ENCODE peak calls at places on chromosomes 4 and X, in ten cellular contexts. One of them, this sample, is unnamed.

GRCh38 chr4:78936989-78937388 is 2.2 kb downstream of the PAQR3 start:
- DNase-seq in coronary artery: no peak
- DNase-seq in left ventricle myocardium superior: no peak
- DNase-seq in suprapubic skin: no peak
- DNase-seq in glomerular endothelial cell: no peak
- DNase-seq in left ventricle myocardium inferior: no peak
- DNase-seq in progenitor cell of endocrine pancreas: no peak
- DNase-seq in NAMALWA: no peak
- DNase-seq in NCI-H774: no peak
- DNase-seq in activated CD4-positive, alpha-beta T cell treated with anti-CD3 and anti-CD28 coated beads, Interleukin-2, amount 10 ng/mL, durations not matched to agents 7 days and 5 days: no peak
- DNase-seq in this sample: no peak

GRCh38 chrX:49111846-49112245 is 11.7 kb downstream of the GPKOW start:
- DNase-seq in coronary artery: no peak
- DNase-seq in left ventricle myocardium superior: no peak
- DNase-seq in suprapubic skin: no peak
- DNase-seq in glomerular endothelial cell: no peak
- DNase-seq in left ventricle myocardium inferior: no peak
- DNase-seq in progenitor cell of endocrine pancreas: no peak
- DNase-seq in NAMALWA: no peak
- DNase-seq in NCI-H774: no peak
- DNase-seq in activated CD4-positive, alpha-beta T cell treated with anti-CD3 and anti-CD28 coated beads, Interleukin-2, amount 10 ng/mL, durations not matched to agents 7 days and 5 days: no peak
- DNase-seq in this sample: no peak

GRCh38 chr4:126977306-126977705 is 655.5 kb upstream of the INTU start:
- DNase-seq in coronary artery: no peak
- DNase-seq in left ventricle myocardium superior: no peak
- DNase-seq in suprapubic skin: no peak
- DNase-seq in glomerular endothelial cell: no peak
- DNase-seq in left ventricle myocardium inferior: peak; percentile 20
- DNase-seq in progenitor cell of endocrine pancreas: no peak
- DNase-seq in NAMALWA: no peak
- DNase-seq in NCI-H774: no peak
- DNase-seq in activated CD4-positive, alpha-beta T cell treated with anti-CD3 and anti-CD28 coated beads, Interleukin-2, amount 10 ng/mL, durations not matched to agents 7 days and 5 days: no peak
- DNase-seq in this sample: no peak

GRCh38 chrX:109841869-109842579 is 109.0 kb upstream of the ACSL4 start:
- DNase-seq in coronary artery: no peak
- DNase-seq in left ventricle myocardium superior: no peak
- DNase-seq in suprapubic skin: no peak
- DNase-seq in glomerular endothelial cell: no peak
- DNase-seq in left ventricle myocardium inferior: no peak
- DNase-seq in progenitor cell of endocrine pancreas: no peak
- DNase-seq in NAMALWA: no peak
- DNase-seq in NCI-H774: no peak
- DNase-seq in activated CD4-positive, alpha-beta T cell treated with anti-CD3 and anti-CD28 coated beads, Interleukin-2, amount 10 ng/mL, durations not matched to agents 7 days and 5 days: no peak
- DNase-seq in this sample: no peak

GRCh38 chr4:152454398-152455011 is 81.4 kb downstream of the FBXW7 start:
- DNase-seq in coronary artery: no peak
- DNase-seq in left ventricle myocardium superior: no peak
- DNase-seq in suprapubic skin: no peak
- DNase-seq in glomerular endothelial cell: no peak
- DNase-seq in left ventricle myocardium inferior: no peak
- DNase-seq in progenitor cell of endocrine pancreas: no peak
- DNase-seq in NAMALWA: peak; percentile 60
- DNase-seq in NCI-H774: peak; percentile 3
- DNase-seq in activated CD4-positive, alpha-beta T cell treated with anti-CD3 and anti-CD28 coated beads, Interleukin-2, amount 10 ng/mL, durations not matched to agents 7 days and 5 days: no peak
- DNase-seq in this sample: no peak

GRCh38 chrX:44874481-44875184 is 1.6 kb downstream of the KDM6A start:
- DNase-seq in coronary artery: no peak
- DNase-seq in left ventricle myocardium superior: no peak
- DNase-seq in suprapubic skin: no peak
- DNase-seq in glomerular endothelial cell: no peak
- DNase-seq in left ventricle myocardium inferior: no peak
- DNase-seq in progenitor cell of endocrine pancreas: no peak
- DNase-seq in NAMALWA: peak; percentile 65
- DNase-seq in NCI-H774: peak; percentile 5
- DNase-seq in activated CD4-positive, alpha-beta T cell treated with anti-CD3 and anti-CD28 coated beads, Interleukin-2, amount 10 ng/mL, durations not matched to agents 7 days and 5 days: peak; percentile 35
- DNase-seq in this sample: no peak

GRCh38 chr4:188400456-188400855 is 261.2 kb downstream of the TRIML1 start:
- DNase-seq in coronary artery: no peak
- DNase-seq in left ventricle myocardium superior: no peak
- DNase-seq in suprapubic skin: no peak
- DNase-seq in glomerular endothelial cell: no peak
- DNase-seq in left ventricle myocardium inferior: no peak
- DNase-seq in progenitor cell of endocrine pancreas: no peak
- DNase-seq in NAMALWA: no peak
- DNase-seq in NCI-H774: no peak
- DNase-seq in activated CD4-positive, alpha-beta T cell treated with anti-CD3 and anti-CD28 coated beads, Interleukin-2, amount 10 ng/mL, durations not matched to agents 7 days and 5 days: no peak
- DNase-seq in this sample: no peak

GRCh38 chr4:82084747-82085146 is 289.0 kb downstream of the HNRNPD start:
- DNase-seq in coronary artery: no peak
- DNase-seq in left ventricle myocardium superior: no peak
- DNase-seq in suprapubic skin: no peak
- DNase-seq in glomerular endothelial cell: no peak
- DNase-seq in left ventricle myocardium inferior: no peak
- DNase-seq in progenitor cell of endocrine pancreas: no peak
- DNase-seq in NAMALWA: no peak
- DNase-seq in NCI-H774: no peak
- DNase-seq in activated CD4-positive, alpha-beta T cell treated with anti-CD3 and anti-CD28 coated beads, Interleukin-2, amount 10 ng/mL, durations not matched to agents 7 days and 5 days: no peak
- DNase-seq in this sample: no peak

GRCh38 chr4:76689079-76689817 is 208.7 kb downstream of the SOWAHB start:
- DNase-seq in coronary artery: no peak
- DNase-seq in left ventricle myocardium superior: peak; percentile 72
- DNase-seq in suprapubic skin: no peak
- DNase-seq in glomerular endothelial cell: no peak
- DNase-seq in left ventricle myocardium inferior: peak; percentile 40
- DNase-seq in progenitor cell of endocrine pancreas: peak; percentile 47
- DNase-seq in NAMALWA: no peak
- DNase-seq in NCI-H774: peak; percentile 48
- DNase-seq in activated CD4-positive, alpha-beta T cell treated with anti-CD3 and anti-CD28 coated beads, Interleukin-2, amount 10 ng/mL, durations not matched to agents 7 days and 5 days: no peak
- DNase-seq in this sample: no peak

GRCh38 chr4:168656055-168656660 is 159.3 kb downstream of the PALLD start:
- DNase-seq in coronary artery: no peak
- DNase-seq in left ventricle myocardium superior: no peak
- DNase-seq in suprapubic skin: no peak
- DNase-seq in glomerular endothelial cell: no peak
- DNase-seq in left ventricle myocardium inferior: no peak
- DNase-seq in progenitor cell of endocrine pancreas: no peak
- DNase-seq in NAMALWA: no peak
- DNase-seq in NCI-H774: no peak
- DNase-seq in activated CD4-positive, alpha-beta T cell treated with anti-CD3 and anti-CD28 coated beads, Interleukin-2, amount 10 ng/mL, durations not matched to agents 7 days and 5 days: no peak
- DNase-seq in this sample: no peak

GRCh38 chrX:20857746-20858145 is 516.5 kb upstream of the CNKSR2 start:
- DNase-seq in coronary artery: no peak
- DNase-seq in left ventricle myocardium superior: no peak
- DNase-seq in suprapubic skin: no peak
- DNase-seq in glomerular endothelial cell: no peak
- DNase-seq in left ventricle myocardium inferior: no peak
- DNase-seq in progenitor cell of endocrine pancreas: no peak
- DNase-seq in NAMALWA: no peak
- DNase-seq in NCI-H774: no peak
- DNase-seq in activated CD4-positive, alpha-beta T cell treated with anti-CD3 and anti-CD28 coated beads, Interleukin-2, amount 10 ng/mL, durations not matched to agents 7 days and 5 days: no peak
- DNase-seq in this sample: no peak

GRCh38 chr4:56871357-56871993 is 36.2 kb upstream of the REST start:
- DNase-seq in coronary artery: no peak
- DNase-seq in left ventricle myocardium superior: no peak
- DNase-seq in suprapubic skin: no peak
- DNase-seq in glomerular endothelial cell: no peak
- DNase-seq in left ventricle myocardium inferior: no peak
- DNase-seq in progenitor cell of endocrine pancreas: no peak
- DNase-seq in NAMALWA: no peak
- DNase-seq in NCI-H774: peak; percentile 39
- DNase-seq in activated CD4-positive, alpha-beta T cell treated with anti-CD3 and anti-CD28 coated beads, Interleukin-2, amount 10 ng/mL, durations not matched to agents 7 days and 5 days: no peak
- DNase-seq in this sample: no peak

GRCh38 chrX:46978341-46979291 is 66.4 kb downstream of the JADE3 start:
- DNase-seq in coronary artery: no peak
- DNase-seq in left ventricle myocardium superior: peak; percentile 81
- DNase-seq in suprapubic skin: peak; percentile 77
- DNase-seq in glomerular endothelial cell: peak; percentile 69
- DNase-seq in left ventricle myocardium inferior: peak; percentile 59
- DNase-seq in progenitor cell of endocrine pancreas: peak; percentile 24
- DNase-seq in NAMALWA: peak; percentile 84
- DNase-seq in NCI-H774: peak; percentile 21
- DNase-seq in activated CD4-positive, alpha-beta T cell treated with anti-CD3 and anti-CD28 coated beads, Interleukin-2, amount 10 ng/mL, durations not matched to agents 7 days and 5 days: peak; percentile 77
- DNase-seq in this sample: peak; percentile 64

GRCh38 chr4:123676550-123677229 is 280.1 kb downstream of the SPRY1 start:
- DNase-seq in coronary artery: no peak
- DNase-seq in left ventricle myocardium superior: no peak
- DNase-seq in suprapubic skin: no peak
- DNase-seq in glomerular endothelial cell: no peak
- DNase-seq in left ventricle myocardium inferior: no peak
- DNase-seq in progenitor cell of endocrine pancreas: no peak
- DNase-seq in NAMALWA: no peak
- DNase-seq in NCI-H774: no peak
- DNase-seq in activated CD4-positive, alpha-beta T cell treated with anti-CD3 and anti-CD28 coated beads, Interleukin-2, amount 10 ng/mL, durations not matched to agents 7 days and 5 days: no peak
- DNase-seq in this sample: no peak

GRCh38 chrX:134423606-134424005 is 36.4 kb upstream of the HPRT1 start:
- DNase-seq in coronary artery: no peak
- DNase-seq in left ventricle myocardium superior: no peak
- DNase-seq in suprapubic skin: no peak
- DNase-seq in glomerular endothelial cell: no peak
- DNase-seq in left ventricle myocardium inferior: no peak
- DNase-seq in progenitor cell of endocrine pancreas: no peak
- DNase-seq in NAMALWA: peak; percentile 30
- DNase-seq in NCI-H774: no peak
- DNase-seq in activated CD4-positive, alpha-beta T cell treated with anti-CD3 and anti-CD28 coated beads, Interleukin-2, amount 10 ng/mL, durations not matched to agents 7 days and 5 days: no peak
- DNase-seq in this sample: no peak

GRCh38 chr4:147482281-147482680 is 1.4 kb downstream of the EDNRA start:
- DNase-seq in coronary artery: no peak
- DNase-seq in left ventricle myocardium superior: no peak
- DNase-seq in suprapubic skin: no peak
- DNase-seq in glomerular endothelial cell: no peak
- DNase-seq in left ventricle myocardium inferior: no peak
- DNase-seq in progenitor cell of endocrine pancreas: no peak
- DNase-seq in NAMALWA: no peak
- DNase-seq in NCI-H774: no peak
- DNase-seq in activated CD4-positive, alpha-beta T cell treated with anti-CD3 and anti-CD28 coated beads, Interleukin-2, amount 10 ng/mL, durations not matched to agents 7 days and 5 days: no peak
- DNase-seq in this sample: no peak

GRCh38 chrX:19557816-19558215 is 42.5 kb upstream of the MAP3K15 start:
- DNase-seq in coronary artery: no peak
- DNase-seq in left ventricle myocardium superior: no peak
- DNase-seq in suprapubic skin: no peak
- DNase-seq in glomerular endothelial cell: no peak
- DNase-seq in left ventricle myocardium inferior: no peak
- DNase-seq in progenitor cell of endocrine pancreas: no peak
- DNase-seq in NAMALWA: no peak
- DNase-seq in NCI-H774: no peak
- DNase-seq in activated CD4-positive, alpha-beta T cell treated with anti-CD3 and anti-CD28 coated beads, Interleukin-2, amount 10 ng/mL, durations not matched to agents 7 days and 5 days: no peak
- DNase-seq in this sample: no peak